ENCODE peak calls at places on chromosomes 6 and 20, in eight cellular contexts. One of them, this sample, is unnamed.

GRCh38 chr6:166006593-166007301 is 160.9 kb downstream of the TBXT start:
- DNase-seq in NCI-H1417: no peak
- DNase-seq in NCI-H1092 treated with DMSO at 0.1 percent for 48 hours: no peak
- DNase-seq in GM20000: no peak
- DNase-seq in T1000: no peak
- DNase-seq in activated T-cell treated with anti-CD3 and anti-CD28 coated beads for 24 hours: no peak
- DNase-seq in NCI-H510A treated with DMSO at 0.1 percent for 48 hours: peak
- DNase-seq in retina: peak
- DNase-seq in this sample: no peak

GRCh38 chr6:105545947-105546710 is 143.2 kb upstream of the PREP start:
- DNase-seq in NCI-H1092 treated with DMSO at 0.1 percent for 48 hours: no peak
- DNase-seq in retina: no peak
- DNase-seq in NCI-H510A treated with DMSO at 0.1 percent for 48 hours: peak
- DNase-seq in T1000: no peak
- DNase-seq in NCI-H1417: no peak
- DNase-seq in GM20000: no peak
- DNase-seq in activated T-cell treated with anti-CD3 and anti-CD28 coated beads for 24 hours: no peak
- DNase-seq in this sample: no peak

GRCh38 chr20:23132930-23133559 is 46.9 kb upstream of the CD93 start:
- DNase-seq in NCI-H1417: no peak
- DNase-seq in NCI-H1092 treated with DMSO at 0.1 percent for 48 hours: no peak
- DNase-seq in activated T-cell treated with anti-CD3 and anti-CD28 coated beads for 24 hours: no peak
- DNase-seq in GM20000: no peak
- DNase-seq in NCI-H510A treated with DMSO at 0.1 percent for 48 hours: no peak
- DNase-seq in retina: no peak
- DNase-seq in T1000: no peak
- DNase-seq in this sample: no peak

GRCh38 chr20:24382775-24383174 is 86.7 kb upstream of the SYNDIG1 start:
- DNase-seq in GM20000: no peak
- DNase-seq in NCI-H510A treated with DMSO at 0.1 percent for 48 hours: no peak
- DNase-seq in activated T-cell treated with anti-CD3 and anti-CD28 coated beads for 24 hours: no peak
- DNase-seq in retina: peak
- DNase-seq in NCI-H1092 treated with DMSO at 0.1 percent for 48 hours: peak
- DNase-seq in NCI-H1417: no peak
- DNase-seq in T1000: no peak
- DNase-seq in this sample: no peak

GRCh38 chr20:378961-379336 is 1.6 kb upstream of the TRIB3 start:
- DNase-seq in NCI-H510A treated with DMSO at 0.1 percent for 48 hours: no peak
- DNase-seq in NCI-H1092 treated with DMSO at 0.1 percent for 48 hours: no peak
- DNase-seq in GM20000: no peak
- DNase-seq in T1000: no peak
- DNase-seq in NCI-H1417: no peak
- DNase-seq in retina: no peak
- DNase-seq in activated T-cell treated with anti-CD3 and anti-CD28 coated beads for 24 hours: no peak
- DNase-seq in this sample: no peak

GRCh38 chr6:136077834-136078576 is 172.1 kb downstream of the MTFR2 start:
- DNase-seq in NCI-H1417: no peak
- DNase-seq in GM20000: no peak
- DNase-seq in T1000: peak
- DNase-seq in activated T-cell treated with anti-CD3 and anti-CD28 coated beads for 24 hours: no peak
- DNase-seq in NCI-H510A treated with DMSO at 0.1 percent for 48 hours: no peak
- DNase-seq in NCI-H1092 treated with DMSO at 0.1 percent for 48 hours: no peak
- DNase-seq in retina: no peak
- DNase-seq in this sample: no peak

GRCh38 chr6:90393232-90393884 is 96.7 kb upstream of the BACH2 start:
- DNase-seq in T1000: no peak
- DNase-seq in activated T-cell treated with anti-CD3 and anti-CD28 coated beads for 24 hours: peak
- DNase-seq in NCI-H1417: peak
- DNase-seq in GM20000: peak
- DNase-seq in NCI-H1092 treated with DMSO at 0.1 percent for 48 hours: peak
- DNase-seq in NCI-H510A treated with DMSO at 0.1 percent for 48 hours: peak
- DNase-seq in retina: peak
- DNase-seq in this sample: no peak

GRCh38 chr6:166387642-166388325 is 5.0 kb upstream of the MPC1 start:
- DNase-seq in retina: no peak
- DNase-seq in NCI-H1092 treated with DMSO at 0.1 percent for 48 hours: no peak
- DNase-seq in NCI-H510A treated with DMSO at 0.1 percent for 48 hours: no peak
- DNase-seq in GM20000: no peak
- DNase-seq in T1000: no peak
- DNase-seq in activated T-cell treated with anti-CD3 and anti-CD28 coated beads for 24 hours: no peak
- DNase-seq in NCI-H1417: no peak
- DNase-seq in this sample: no peak

GRCh38 chr6:89044988-89045387 is 35.6 kb upstream of the PNRC1 start:
- DNase-seq in NCI-H1092 treated with DMSO at 0.1 percent for 48 hours: no peak
- DNase-seq in activated T-cell treated with anti-CD3 and anti-CD28 coated beads for 24 hours: no peak
- DNase-seq in NCI-H1417: no peak
- DNase-seq in retina: no peak
- DNase-seq in NCI-H510A treated with DMSO at 0.1 percent for 48 hours: no peak
- DNase-seq in T1000: no peak
- DNase-seq in GM20000: no peak
- DNase-seq in this sample: no peak

GRCh38 chr6:43120938-43121913 is 45.1 kb downstream of the PTK7 start:
- DNase-seq in NCI-H1092 treated with DMSO at 0.1 percent for 48 hours: no peak
- DNase-seq in GM20000: no peak
- DNase-seq in T1000: peak
- DNase-seq in NCI-H1417: no peak
- DNase-seq in retina: no peak
- DNase-seq in activated T-cell treated with anti-CD3 and anti-CD28 coated beads for 24 hours: no peak
- DNase-seq in NCI-H510A treated with DMSO at 0.1 percent for 48 hours: no peak
- DNase-seq in this sample: no peak

GRCh38 chr6:158467923-158468322 is 92.0 kb upstream of the TMEM181 start:
- DNase-seq in NCI-H1092 treated with DMSO at 0.1 percent for 48 hours: peak
- DNase-seq in T1000: no peak
- DNase-seq in GM20000: no peak
- DNase-seq in NCI-H1417: peak
- DNase-seq in activated T-cell treated with anti-CD3 and anti-CD28 coated beads for 24 hours: no peak
- DNase-seq in NCI-H510A treated with DMSO at 0.1 percent for 48 hours: peak
- DNase-seq in retina: no peak
- DNase-seq in this sample: no peak

GRCh38 chr6:170583736-170584180 is 679 bp downstream of the PDCD2 start:
- DNase-seq in NCI-H1417: no peak
- DNase-seq in NCI-H1092 treated with DMSO at 0.1 percent for 48 hours: peak
- DNase-seq in retina: no peak
- DNase-seq in GM20000: peak
- DNase-seq in NCI-H510A treated with DMSO at 0.1 percent for 48 hours: no peak
- DNase-seq in activated T-cell treated with anti-CD3 and anti-CD28 coated beads for 24 hours: no peak
- DNase-seq in T1000: no peak
- DNase-seq in this sample: no peak

GRCh38 chr6:51541847-51542246 is 545.6 kb downstream of the PKHD1 start:
- DNase-seq in NCI-H1417: peak
- DNase-seq in activated T-cell treated with anti-CD3 and anti-CD28 coated beads for 24 hours: no peak
- DNase-seq in retina: peak
- DNase-seq in NCI-H510A treated with DMSO at 0.1 percent for 48 hours: no peak
- DNase-seq in GM20000: no peak
- DNase-seq in T1000: no peak
- DNase-seq in NCI-H1092 treated with DMSO at 0.1 percent for 48 hours: no peak
- DNase-seq in this sample: no peak

GRCh38 chr6:8707956-8708772 is 272.8 kb upstream of the SLC35B3 start:
- DNase-seq in activated T-cell treated with anti-CD3 and anti-CD28 coated beads for 24 hours: no peak
- DNase-seq in T1000: no peak
- DNase-seq in NCI-H1092 treated with DMSO at 0.1 percent for 48 hours: peak
- DNase-seq in GM20000: no peak
- DNase-seq in NCI-H1417: peak
- DNase-seq in retina: peak
- DNase-seq in NCI-H510A treated with DMSO at 0.1 percent for 48 hours: peak
- DNase-seq in this sample: no peak

GRCh38 chr6:138107752-138108592 is 753 bp upstream of the PERP start:
- DNase-seq in NCI-H1092 treated with DMSO at 0.1 percent for 48 hours: peak
- DNase-seq in activated T-cell treated with anti-CD3 and anti-CD28 coated beads for 24 hours: no peak
- DNase-seq in retina: no peak
- DNase-seq in GM20000: peak
- DNase-seq in T1000: no peak
- DNase-seq in NCI-H510A treated with DMSO at 0.1 percent for 48 hours: peak
- DNase-seq in NCI-H1417: peak
- DNase-seq in this sample: peak

GRCh38 chr20:588476-588875 is 21.6 kb downstream of the TCF15 start:
- DNase-seq in T1000: no peak
- DNase-seq in GM20000: no peak
- DNase-seq in NCI-H510A treated with DMSO at 0.1 percent for 48 hours: no peak
- DNase-seq in retina: no peak
- DNase-seq in NCI-H1092 treated with DMSO at 0.1 percent for 48 hours: no peak
- DNase-seq in NCI-H1417: no peak
- DNase-seq in activated T-cell treated with anti-CD3 and anti-CD28 coated beads for 24 hours: no peak
- DNase-seq in this sample: no peak

GRCh38 chr6:10248378-10248843 is 166.5 kb downstream of the TFAP2A start:
- DNase-seq in T1000: no peak
- DNase-seq in activated T-cell treated with anti-CD3 and anti-CD28 coated beads for 24 hours: no peak
- DNase-seq in NCI-H1092 treated with DMSO at 0.1 percent for 48 hours: no peak
- DNase-seq in GM20000: no peak
- DNase-seq in NCI-H1417: no peak
- DNase-seq in retina: no peak
- DNase-seq in NCI-H510A treated with DMSO at 0.1 percent for 48 hours: no peak
- DNase-seq in this sample: no peak

GRCh38 chr20:45423700-45424099 is 7.8 kb downstream of the PIGT start:
- DNase-seq in GM20000: no peak
- DNase-seq in activated T-cell treated with anti-CD3 and anti-CD28 coated beads for 24 hours: no peak
- DNase-seq in NCI-H1092 treated with DMSO at 0.1 percent for 48 hours: no peak
- DNase-seq in NCI-H1417: no peak
- DNase-seq in T1000: no peak
- DNase-seq in NCI-H510A treated with DMSO at 0.1 percent for 48 hours: no peak
- DNase-seq in retina: no peak
- DNase-seq in this sample: no peak

GRCh38 chr20:4470375-4470774 is 251.3 kb upstream of the PRND start:
- DNase-seq in NCI-H1417: no peak
- DNase-seq in NCI-H510A treated with DMSO at 0.1 percent for 48 hours: no peak
- DNase-seq in GM20000: no peak
- DNase-seq in T1000: no peak
- DNase-seq in retina: no peak
- DNase-seq in NCI-H1092 treated with DMSO at 0.1 percent for 48 hours: no peak
- DNase-seq in activated T-cell treated with anti-CD3 and anti-CD28 coated beads for 24 hours: no peak
- DNase-seq in this sample: no peak

GRCh38 chr6:46655803-46656202 is 3.0 kb downstream of the SLC25A27 start:
- DNase-seq in GM20000: no peak
- DNase-seq in T1000: no peak
- DNase-seq in NCI-H510A treated with DMSO at 0.1 percent for 48 hours: no peak
- DNase-seq in NCI-H1092 treated with DMSO at 0.1 percent for 48 hours: no peak
- DNase-seq in activated T-cell treated with anti-CD3 and anti-CD28 coated beads for 24 hours: no peak
- DNase-seq in retina: no peak
- DNase-seq in NCI-H1417: no peak
- DNase-seq in this sample: no peak

GRCh38 chr20:8721098-8721497 is 347.8 kb upstream of the PLCB4 start:
- DNase-seq in NCI-H1092 treated with DMSO at 0.1 percent for 48 hours: peak
- DNase-seq in NCI-H1417: peak
- DNase-seq in NCI-H510A treated with DMSO at 0.1 percent for 48 hours: peak
- DNase-seq in GM20000: no peak
- DNase-seq in activated T-cell treated with anti-CD3 and anti-CD28 coated beads for 24 hours: peak
- DNase-seq in retina: peak
- DNase-seq in T1000: no peak
- DNase-seq in this sample: no peak

GRCh38 chr6:48085131-48085741 is 25.8 kb downstream of the PTCHD4 start:
- DNase-seq in NCI-H510A treated with DMSO at 0.1 percent for 48 hours: no peak
- DNase-seq in GM20000: no peak
- DNase-seq in NCI-H1417: no peak
- DNase-seq in NCI-H1092 treated with DMSO at 0.1 percent for 48 hours: no peak
- DNase-seq in T1000: no peak
- DNase-seq in retina: no peak
- DNase-seq in activated T-cell treated with anti-CD3 and anti-CD28 coated beads for 24 hours: no peak
- DNase-seq in this sample: no peak

GRCh38 chr20:20665200-20665599 is 47.2 kb downstream of the RALGAPA2 start:
- DNase-seq in NCI-H1417: no peak
- DNase-seq in NCI-H1092 treated with DMSO at 0.1 percent for 48 hours: no peak
- DNase-seq in NCI-H510A treated with DMSO at 0.1 percent for 48 hours: no peak
- DNase-seq in retina: no peak
- DNase-seq in T1000: no peak
- DNase-seq in activated T-cell treated with anti-CD3 and anti-CD28 coated beads for 24 hours: no peak
- DNase-seq in GM20000: no peak
- DNase-seq in this sample: no peak

This sample was measured in GM12891.